ENCODE peak calls at places on chromosome 2, in nine cellular contexts. A is GM23248; X is NCI-H774; T is heart right ventricle; P is M059J; O is naive thymus-derived CD8-positive, alpha-beta T cell; H is NCI-H345; C is NCI-H1105 treated with DMSO at 0.1 percent for 48 hours; Y is RPMI8226. N is an unnamed sample.

GRCh38 chr2:33476100-33476792 is at the start of gene RASGRP3:
- DNase-seq in O (peak; percentile 79), C (peak; percentile 76), T (peak; percentile 87), H (peak; percentile 43), A (peak; percentile 92), X (peak; percentile 10), Y (peak; percentile 94), P (peak; percentile 92), N (peak; percentile 90)

GRCh38 chr2:240467149-240467642 is 31.7 kb downstream of the GPC1 start:
- DNase-seq in O (no peak), A (no peak), C (no peak), X (no peak), Y (no peak), H (no peak), T (no peak), P (no peak), N (peak; percentile 48)

GRCh38 chr2:64989982-64990614 is 899 bp downstream of the SLC1A4 start:
- DNase-seq in H (peak; percentile 31), P (no peak), O (no peak), X (no peak), Y (peak; percentile 59), T (peak; percentile 9), A (peak; percentile 72), C (peak; percentile 27), N (no peak)

GRCh38 chr2:235595420-235596010 is 101.7 kb downstream of the AGAP1 start:
- DNase-seq in A (peak; percentile 88), X (peak; percentile 43), P (peak; percentile 57), O (peak; percentile 6), H (peak; percentile 72), Y (peak; percentile 75), T (peak; percentile 73), C (peak; percentile 70), N (no peak)

GRCh38 chr2:65291221-65292094 is 63.8 kb downstream of the ACTR2 start:
- DNase-seq in C (no peak), Y (no peak), H (no peak), T (no peak), A (no peak), P (no peak), O (no peak), X (no peak), N (no peak)

GRCh38 chr2:66389651-66390131 is 45.2 kb upstream of the MEIS1 start:
- DNase-seq in Y (peak; percentile 63), O (no peak), C (no peak), H (no peak), T (no peak), P (peak; percentile 16), X (no peak), A (peak; percentile 40), N (no peak)

GRCh38 chr2:173986805-173987204 is 21.6 kb upstream of the SP3 start:
- DNase-seq in P (no peak), Y (no peak), X (no peak), A (peak; percentile 35), H (no peak), O (no peak), C (no peak), T (peak; percentile 61), N (no peak)

GRCh38 chr2:85929096-85930044 is 40.6 kb upstream of the ST3GAL5 start:
- DNase-seq in C (no peak), X (no peak), O (no peak), Y (no peak), H (no peak), A (no peak), T (no peak), P (no peak), N (no peak)

GRCh38 chr2:65278450-65279030 is 50.9 kb downstream of the ACTR2 start:
- DNase-seq in Y (no peak), P (peak; percentile 71), X (no peak), T (peak; percentile 30), O (no peak), C (no peak), A (no peak), H (no peak), N (no peak)

GRCh38 chr2:3307236-3307635 is 70.4 kb downstream of the EIPR1 start:
- DNase-seq in C (no peak), H (no peak), O (no peak), X (no peak), Y (no peak), A (no peak), P (no peak), T (no peak), N (no peak)